ENCODE peak calls at places on chromosome 5, in five cellular contexts. One of them, this sample, is unnamed.

GRCh38 chr5:119074419-119074818 is 3.5 kb downstream of the DMXL1 start:
- DNase-seq in activated B cell treated with CpG ODN at 0.5 μM for 24 hours: no peak
- DNase-seq in progenitor cell of endocrine pancreas: no peak
- DNase-seq in activated CD4-positive, CD25-positive, alpha-beta regulatory T cell: no peak
- DNase-seq in stimulated activated naive CD4-positive, alpha-beta T cell: no peak
- DNase-seq in this sample: no peak

GRCh38 chr5:104344809-104345512 is 782.4 kb upstream of the NUDT12 start:
- DNase-seq in activated B cell treated with CpG ODN at 0.5 μM for 24 hours: no peak
- DNase-seq in progenitor cell of endocrine pancreas: no peak
- DNase-seq in activated CD4-positive, CD25-positive, alpha-beta regulatory T cell: no peak
- DNase-seq in stimulated activated naive CD4-positive, alpha-beta T cell: no peak
- DNase-seq in this sample: no peak

GRCh38 chr5:95892784-95893354 is 68.8 kb downstream of the ELL2 start:
- DNase-seq in activated B cell treated with CpG ODN at 0.5 μM for 24 hours: no peak
- DNase-seq in progenitor cell of endocrine pancreas: no peak
- DNase-seq in activated CD4-positive, CD25-positive, alpha-beta regulatory T cell: peak
- DNase-seq in stimulated activated naive CD4-positive, alpha-beta T cell: no peak
- DNase-seq in this sample: no peak

GRCh38 chr5:96117863-96118651 is 156.4 kb upstream of the ELL2 start:
- DNase-seq in activated B cell treated with CpG ODN at 0.5 μM for 24 hours: no peak
- DNase-seq in progenitor cell of endocrine pancreas: no peak
- DNase-seq in activated CD4-positive, CD25-positive, alpha-beta regulatory T cell: no peak
- DNase-seq in stimulated activated naive CD4-positive, alpha-beta T cell: no peak
- DNase-seq in this sample: no peak

GRCh38 chr5:13378073-13378472 is 566.4 kb downstream of the DNAH5 start:
- DNase-seq in activated B cell treated with CpG ODN at 0.5 μM for 24 hours: no peak
- DNase-seq in progenitor cell of endocrine pancreas: no peak
- DNase-seq in activated CD4-positive, CD25-positive, alpha-beta regulatory T cell: no peak
- DNase-seq in stimulated activated naive CD4-positive, alpha-beta T cell: no peak
- DNase-seq in this sample: no peak

GRCh38 chr5:38051711-38052508 is 206.4 kb upstream of the EGFLAM start:
- DNase-seq in activated B cell treated with CpG ODN at 0.5 μM for 24 hours: no peak
- DNase-seq in progenitor cell of endocrine pancreas: no peak
- DNase-seq in activated CD4-positive, CD25-positive, alpha-beta regulatory T cell: no peak
- DNase-seq in stimulated activated naive CD4-positive, alpha-beta T cell: no peak
- DNase-seq in this sample: no peak

GRCh38 chr5:90096415-90097081 is 313.0 kb downstream of the CETN3 start:
- DNase-seq in activated B cell treated with CpG ODN at 0.5 μM for 24 hours: no peak
- DNase-seq in progenitor cell of endocrine pancreas: no peak
- DNase-seq in activated CD4-positive, CD25-positive, alpha-beta regulatory T cell: no peak
- DNase-seq in stimulated activated naive CD4-positive, alpha-beta T cell: no peak
- DNase-seq in this sample: no peak

GRCh38 chr5:147784596-147784995 is 2.1 kb upstream of the JAKMIP2 start:
- DNase-seq in activated B cell treated with CpG ODN at 0.5 μM for 24 hours: no peak
- DNase-seq in progenitor cell of endocrine pancreas: no peak
- DNase-seq in activated CD4-positive, CD25-positive, alpha-beta regulatory T cell: no peak
- DNase-seq in stimulated activated naive CD4-positive, alpha-beta T cell: no peak
- DNase-seq in this sample: no peak

GRCh38 chr5:55438931-55439477 is 95.8 kb downstream of the PLPP1 start:
- DNase-seq in activated B cell treated with CpG ODN at 0.5 μM for 24 hours: no peak
- DNase-seq in progenitor cell of endocrine pancreas: no peak
- DNase-seq in activated CD4-positive, CD25-positive, alpha-beta regulatory T cell: no peak
- DNase-seq in stimulated activated naive CD4-positive, alpha-beta T cell: no peak
- DNase-seq in this sample: no peak

GRCh38 chr5:68214472-68215207 is 916 bp upstream of the PIK3R1 start:
- DNase-seq in activated B cell treated with CpG ODN at 0.5 μM for 24 hours: no peak
- DNase-seq in progenitor cell of endocrine pancreas: no peak
- DNase-seq in activated CD4-positive, CD25-positive, alpha-beta regulatory T cell: peak
- DNase-seq in stimulated activated naive CD4-positive, alpha-beta T cell: no peak
- DNase-seq in this sample: no peak

GRCh38 chr5:89265511-89266169 is 382.7 kb upstream of the MEF2C start:
- DNase-seq in activated B cell treated with CpG ODN at 0.5 μM for 24 hours: no peak
- DNase-seq in progenitor cell of endocrine pancreas: no peak
- DNase-seq in activated CD4-positive, CD25-positive, alpha-beta regulatory T cell: no peak
- DNase-seq in stimulated activated naive CD4-positive, alpha-beta T cell: no peak
- DNase-seq in this sample: no peak

GRCh38 chr5:36389245-36389644 is 87.5 kb upstream of the RANBP3L start:
- DNase-seq in activated B cell treated with CpG ODN at 0.5 μM for 24 hours: no peak
- DNase-seq in progenitor cell of endocrine pancreas: no peak
- DNase-seq in activated CD4-positive, CD25-positive, alpha-beta regulatory T cell: no peak
- DNase-seq in stimulated activated naive CD4-positive, alpha-beta T cell: no peak
- DNase-seq in this sample: no peak

GRCh38 chr5:120014535-120014934 is 385.2 kb downstream of the FAM170A start:
- DNase-seq in activated B cell treated with CpG ODN at 0.5 μM for 24 hours: no peak
- DNase-seq in progenitor cell of endocrine pancreas: no peak
- DNase-seq in activated CD4-positive, CD25-positive, alpha-beta regulatory T cell: no peak
- DNase-seq in stimulated activated naive CD4-positive, alpha-beta T cell: no peak
- DNase-seq in this sample: no peak

GRCh38 chr5:163496286-163496685 is 9.1 kb upstream of the MAT2B start:
- DNase-seq in activated B cell treated with CpG ODN at 0.5 μM for 24 hours: no peak
- DNase-seq in progenitor cell of endocrine pancreas: no peak
- DNase-seq in activated CD4-positive, CD25-positive, alpha-beta regulatory T cell: no peak
- DNase-seq in stimulated activated naive CD4-positive, alpha-beta T cell: no peak
- DNase-seq in this sample: no peak

GRCh38 chr5:69341520-69342161 is 9.0 kb upstream of the CCDC125 start:
- DNase-seq in activated B cell treated with CpG ODN at 0.5 μM for 24 hours: no peak
- DNase-seq in progenitor cell of endocrine pancreas: no peak
- DNase-seq in activated CD4-positive, CD25-positive, alpha-beta regulatory T cell: no peak
- DNase-seq in stimulated activated naive CD4-positive, alpha-beta T cell: no peak
- DNase-seq in this sample: no peak

GRCh38 chr5:28737682-28738081 is 1699.3 kb upstream of the CDH9 start:
- DNase-seq in activated B cell treated with CpG ODN at 0.5 μM for 24 hours: no peak
- DNase-seq in progenitor cell of endocrine pancreas: no peak
- DNase-seq in activated CD4-positive, CD25-positive, alpha-beta regulatory T cell: no peak
- DNase-seq in stimulated activated naive CD4-positive, alpha-beta T cell: no peak
- DNase-seq in this sample: no peak

GRCh38 chr5:77103457-77103856 is 16.4 kb upstream of the ZBED3 start:
- DNase-seq in activated B cell treated with CpG ODN at 0.5 μM for 24 hours: no peak
- DNase-seq in progenitor cell of endocrine pancreas: no peak
- DNase-seq in activated CD4-positive, CD25-positive, alpha-beta regulatory T cell: no peak
- DNase-seq in stimulated activated naive CD4-positive, alpha-beta T cell: no peak
- DNase-seq in this sample: no peak